ENCODE peak calls at places on chromosomes 11 and 22, in seven cellular contexts. One of them, this sample, is unnamed.

GRCh38 chr11:93842461-93842860 is 8.0 kb downstream of the VSTM5 start:
- DNase-seq in Panc1: no peak
- DNase-seq in HCT116: peak; percentile 67
- DNase-seq in SK-N-SH: no peak
- DNase-seq in H1: no peak
- DNase-seq in neural progenitor cell: no peak
- DNase-seq in psoas muscle: no peak
- DNase-seq in this sample: no peak

GRCh38 chr11:126744699-126745098 is 255.9 kb downstream of the KIRREL3 start:
- DNase-seq in Panc1: no peak
- DNase-seq in HCT116: no peak
- DNase-seq in SK-N-SH: no peak
- DNase-seq in H1: no peak
- DNase-seq in neural progenitor cell: no peak
- DNase-seq in psoas muscle: no peak
- DNase-seq in this sample: no peak

GRCh38 chr11:94649254-94649653 is 82.1 kb downstream of the PIWIL4 start:
- DNase-seq in Panc1: no peak
- DNase-seq in HCT116: no peak
- DNase-seq in SK-N-SH: peak; percentile 71
- DNase-seq in H1: no peak
- DNase-seq in neural progenitor cell: no peak
- DNase-seq in psoas muscle: no peak
- DNase-seq in this sample: no peak

GRCh38 chr11:105838668-105839403 is 183.2 kb downstream of the MSANTD4 start:
- DNase-seq in Panc1: peak; percentile 27
- DNase-seq in HCT116: peak; percentile 35
- DNase-seq in SK-N-SH: no peak
- DNase-seq in H1: no peak
- DNase-seq in neural progenitor cell: no peak
- DNase-seq in psoas muscle: no peak
- DNase-seq in this sample: no peak

GRCh38 chr22:45094081-45094720 is 69.5 kb upstream of the NUP50 start:
- DNase-seq in Panc1: no peak
- DNase-seq in HCT116: no peak
- DNase-seq in SK-N-SH: peak; percentile 8
- DNase-seq in H1: no peak
- DNase-seq in neural progenitor cell: no peak
- DNase-seq in psoas muscle: no peak
- DNase-seq in this sample: no peak

GRCh38 chr11:117834838-117835443 is 10.4 kb upstream of the FXYD2 start:
- DNase-seq in Panc1: no peak
- DNase-seq in HCT116: no peak
- DNase-seq in SK-N-SH: no peak
- DNase-seq in H1: no peak
- DNase-seq in neural progenitor cell: no peak
- DNase-seq in psoas muscle: no peak
- DNase-seq in this sample: no peak

GRCh38 chr11:134330611-134331564 is 900 bp upstream of the GLB1L2 start:
- DNase-seq in Panc1: no peak
- DNase-seq in HCT116: no peak
- DNase-seq in SK-N-SH: no peak
- DNase-seq in H1: no peak
- DNase-seq in neural progenitor cell: peak; percentile 59
- DNase-seq in psoas muscle: no peak
- DNase-seq in this sample: no peak

GRCh38 chr11:120284272-120284671 is 40.8 kb upstream of the TLCD5 start:
- DNase-seq in Panc1: no peak
- DNase-seq in HCT116: no peak
- DNase-seq in SK-N-SH: no peak
- DNase-seq in H1: no peak
- DNase-seq in neural progenitor cell: no peak
- DNase-seq in psoas muscle: no peak
- DNase-seq in this sample: no peak

GRCh38 chr22:45548991-45549736 is 46.5 kb downstream of the FBLN1 start:
- DNase-seq in Panc1: no peak
- DNase-seq in HCT116: peak; percentile 37
- DNase-seq in SK-N-SH: no peak
- DNase-seq in H1: no peak
- DNase-seq in neural progenitor cell: peak; percentile 14
- DNase-seq in psoas muscle: peak; percentile 74
- DNase-seq in this sample: no peak

GRCh38 chr11:115581871-115582639 is 77.8 kb upstream of the CADM1 start:
- DNase-seq in Panc1: peak; percentile 2
- DNase-seq in HCT116: no peak
- DNase-seq in SK-N-SH: peak; percentile 58
- DNase-seq in H1: no peak
- DNase-seq in neural progenitor cell: peak; percentile 33
- DNase-seq in psoas muscle: no peak
- DNase-seq in this sample: no peak

GRCh38 chr11:19512621-19513020 is 200.0 kb upstream of the NAV2 start:
- DNase-seq in Panc1: no peak
- DNase-seq in HCT116: no peak
- DNase-seq in SK-N-SH: no peak
- DNase-seq in H1: no peak
- DNase-seq in neural progenitor cell: no peak
- DNase-seq in psoas muscle: no peak
- DNase-seq in this sample: no peak

GRCh38 chr11:46378811-46379482 is 2.5 kb upstream of the MDK start:
- DNase-seq in Panc1: no peak
- DNase-seq in HCT116: no peak
- DNase-seq in SK-N-SH: no peak
- DNase-seq in H1: no peak
- DNase-seq in neural progenitor cell: no peak
- DNase-seq in psoas muscle: no peak
- DNase-seq in this sample: no peak

GRCh38 chr11:15780837-15781236 is 575.5 kb downstream of the SOX6 start:
- DNase-seq in Panc1: no peak
- DNase-seq in HCT116: no peak
- DNase-seq in SK-N-SH: no peak
- DNase-seq in H1: no peak
- DNase-seq in neural progenitor cell: no peak
- DNase-seq in psoas muscle: no peak
- DNase-seq in this sample: no peak

GRCh38 chr11:67302571-67303131 is 679 bp upstream of the SSH3 start:
- DNase-seq in Panc1: no peak
- DNase-seq in HCT116: no peak
- DNase-seq in SK-N-SH: no peak
- DNase-seq in H1: peak; percentile 84
- DNase-seq in neural progenitor cell: peak; percentile 78
- DNase-seq in psoas muscle: no peak
- DNase-seq in this sample: no peak

GRCh38 chr11:108609681-108610080 is 16.1 kb upstream of the EXPH5 start:
- DNase-seq in Panc1: no peak
- DNase-seq in HCT116: no peak
- DNase-seq in SK-N-SH: no peak
- DNase-seq in H1: no peak
- DNase-seq in neural progenitor cell: no peak
- DNase-seq in psoas muscle: no peak
- DNase-seq in this sample: no peak

GRCh38 chr11:74171630-74172465 is 759 bp downstream of the PPME1 start:
- DNase-seq in Panc1: no peak
- DNase-seq in HCT116: no peak
- DNase-seq in SK-N-SH: no peak
- DNase-seq in H1: no peak
- DNase-seq in neural progenitor cell: no peak
- DNase-seq in psoas muscle: no peak
- DNase-seq in this sample: no peak

GRCh38 chr11:116107229-116107628 is 603.0 kb upstream of the CADM1 start:
- DNase-seq in Panc1: no peak
- DNase-seq in HCT116: no peak
- DNase-seq in SK-N-SH: no peak
- DNase-seq in H1: no peak
- DNase-seq in neural progenitor cell: no peak
- DNase-seq in psoas muscle: no peak
- DNase-seq in this sample: no peak

GRCh38 chr11:26134481-26135355 is 197.2 kb upstream of the ANO3 start:
- DNase-seq in Panc1: no peak
- DNase-seq in HCT116: no peak
- DNase-seq in SK-N-SH: peak; percentile 9
- DNase-seq in H1: no peak
- DNase-seq in neural progenitor cell: peak; percentile 62
- DNase-seq in psoas muscle: no peak
- DNase-seq in this sample: no peak

GRCh38 chr11:104106136-104106754 is 57.7 kb downstream of the PDGFD start:
- DNase-seq in Panc1: no peak
- DNase-seq in HCT116: no peak
- DNase-seq in SK-N-SH: no peak
- DNase-seq in H1: no peak
- DNase-seq in neural progenitor cell: no peak
- DNase-seq in psoas muscle: no peak
- DNase-seq in this sample: no peak

GRCh38 chr22:46147061-46147460 is 3.3 kb upstream of the PPARA start:
- DNase-seq in Panc1: no peak
- DNase-seq in HCT116: no peak
- DNase-seq in SK-N-SH: no peak
- DNase-seq in H1: peak; percentile 44
- DNase-seq in neural progenitor cell: no peak
- DNase-seq in psoas muscle: no peak
- DNase-seq in this sample: no peak

GRCh38 chr11:13834463-13834862 is 128.1 kb upstream of the SPON1 start:
- DNase-seq in Panc1: no peak
- DNase-seq in HCT116: no peak
- DNase-seq in SK-N-SH: peak; percentile 37
- DNase-seq in H1: peak; percentile 74
- DNase-seq in neural progenitor cell: peak; percentile 65
- DNase-seq in psoas muscle: no peak
- DNase-seq in this sample: no peak

GRCh38 chr11:70105755-70106571 is 27.8 kb downstream of the ANO1 start:
- DNase-seq in Panc1: no peak
- DNase-seq in HCT116: no peak
- DNase-seq in SK-N-SH: peak; percentile 87
- DNase-seq in H1: no peak
- DNase-seq in neural progenitor cell: no peak
- DNase-seq in psoas muscle: peak; percentile 16
- DNase-seq in this sample: no peak

GRCh38 chr11:106156290-106156937 is 79.0 kb downstream of the AASDHPPT start:
- DNase-seq in Panc1: peak; percentile 28
- DNase-seq in HCT116: peak; percentile 26
- DNase-seq in SK-N-SH: peak; percentile 27
- DNase-seq in H1: no peak
- DNase-seq in neural progenitor cell: peak; percentile 49
- DNase-seq in psoas muscle: no peak
- DNase-seq in this sample: no peak

GRCh38 chr22:49294656-49295464 is 532.8 kb downstream of the BRD1 start:
- DNase-seq in Panc1: no peak
- DNase-seq in HCT116: no peak
- DNase-seq in SK-N-SH: no peak
- DNase-seq in H1: peak; percentile 11
- DNase-seq in neural progenitor cell: no peak
- DNase-seq in psoas muscle: no peak
- DNase-seq in this sample: no peak

GRCh38 chr22:28978158-28978557 is 83.5 kb downstream of the C22orf31 start:
- DNase-seq in Panc1: no peak
- DNase-seq in HCT116: peak; percentile 40
- DNase-seq in SK-N-SH: no peak
- DNase-seq in H1: no peak
- DNase-seq in neural progenitor cell: no peak
- DNase-seq in psoas muscle: peak; percentile 65
- DNase-seq in this sample: no peak
- H3K27ac ChIP-seq in Panc1: no peak overlapping the region
- H3K27ac ChIP-seq in HCT116: peak overlapping the region; percentile 72
- H3K27ac ChIP-seq in SK-N-SH: no peak overlapping the region
- H3K27ac ChIP-seq in H1: no peak overlapping the region
- H3K27ac ChIP-seq in neural progenitor cell: no peak overlapping the region
- H3K27ac ChIP-seq in psoas muscle: peak overlapping the region; percentile 86
- H3K27ac ChIP-seq in this sample: no peak overlapping the region

DNA sequence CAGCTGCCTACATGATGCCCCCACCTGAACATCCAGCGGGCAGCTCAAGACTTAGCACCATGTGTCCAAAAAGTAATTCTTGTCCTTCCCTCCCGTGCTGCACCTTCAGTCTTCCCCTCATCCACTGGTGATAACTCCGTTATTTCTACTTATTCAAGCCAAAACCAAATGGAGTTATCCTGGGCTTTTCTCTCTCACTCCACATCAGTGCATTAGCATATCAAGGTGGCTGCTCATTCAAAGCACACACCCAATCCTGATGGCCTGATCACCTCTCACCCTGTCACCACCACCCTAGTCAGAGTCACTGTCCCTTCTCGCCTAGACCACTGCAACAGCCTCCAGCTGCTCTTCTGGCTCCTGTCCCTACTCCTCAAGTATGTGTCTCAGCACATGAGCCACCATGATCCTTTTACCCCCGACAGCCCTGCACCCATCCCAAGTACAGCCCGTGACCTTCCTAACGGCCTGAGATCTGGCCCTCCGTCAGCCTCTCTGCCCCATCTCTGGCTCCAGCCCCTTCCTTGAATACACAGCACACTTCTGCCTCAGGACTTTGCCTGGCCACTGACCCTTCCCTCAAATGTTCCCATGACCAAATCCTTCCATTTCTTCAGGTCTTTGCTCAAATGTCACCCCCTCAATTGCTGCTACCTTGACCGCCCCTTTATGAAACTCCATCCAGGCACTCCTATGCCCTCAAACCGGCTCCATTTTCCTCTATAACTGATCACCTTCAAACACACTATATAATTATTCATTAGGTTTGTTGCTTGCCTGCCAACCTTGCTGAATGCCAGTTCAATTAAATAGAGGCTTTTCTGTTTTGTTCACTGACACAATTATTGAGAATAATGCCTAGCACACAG is 19.7 kb upstream of the SLC25A1 start:
- DNase-seq in Panc1: no peak
- DNase-seq in HCT116: no peak
- DNase-seq in SK-N-SH: no peak
- DNase-seq in H1: no peak
- DNase-seq in neural progenitor cell: no peak
- DNase-seq in psoas muscle: no peak
- DNase-seq in this sample: no peak
- H3K27me3 ChIP-seq in Panc1: no peaks in the 10 kb centered on the region
- H3K27me3 ChIP-seq in HCT116: no peaks in the 10 kb centered on the region
- H3K27me3 ChIP-seq in SK-N-SH: no peaks in the 10 kb centered on the region
- H3K27me3 ChIP-seq in H1: no peaks in the 10 kb centered on the region
- H3K27me3 ChIP-seq in neural progenitor cell: no peaks in the 10 kb centered on the region
- H3K27me3 ChIP-seq in psoas muscle: no peaks in the 10 kb centered on the region
- H3K27me3 ChIP-seq in this sample: no peaks in the 10 kb centered on the region

GRCh38 chr11:10388574-10388973 is 66.5 kb upstream of the AMPD3 start:
- DNase-seq in Panc1: no peak
- DNase-seq in HCT116: no peak
- DNase-seq in SK-N-SH: no peak
- DNase-seq in H1: no peak
- DNase-seq in neural progenitor cell: no peak
- DNase-seq in psoas muscle: peak; percentile 64
- DNase-seq in this sample: no peak
- H3K27ac ChIP-seq in Panc1: no peak overlapping the region
- H3K27ac ChIP-seq in HCT116: no peak overlapping the region
- H3K27ac ChIP-seq in SK-N-SH: no peak overlapping the region
- H3K27ac ChIP-seq in H1: no peak overlapping the region
- H3K27ac ChIP-seq in neural progenitor cell: no peak overlapping the region
- H3K27ac ChIP-seq in psoas muscle: no peak overlapping the region
- H3K27ac ChIP-seq in this sample: no peak overlapping the region

DNA sequence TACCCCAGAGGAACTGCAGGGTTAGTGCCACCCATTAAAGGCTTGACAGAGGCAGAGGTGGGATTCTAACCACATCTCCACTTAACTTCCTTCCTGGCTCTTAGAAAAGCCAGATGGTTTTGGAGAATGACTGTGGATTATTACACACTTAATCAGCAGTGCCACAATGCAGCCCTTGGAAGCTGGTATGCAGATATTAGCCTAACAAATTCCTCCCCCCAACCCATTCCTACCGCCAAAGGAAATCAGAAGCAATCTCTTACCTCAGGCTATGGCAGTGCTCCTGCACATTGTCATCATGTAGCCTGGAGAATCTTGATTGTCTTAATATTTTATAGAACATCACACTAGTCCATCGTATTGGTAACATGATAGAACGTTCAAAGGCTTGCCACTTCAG is 23.1 kb upstream of the NRGN start:
- DNase-seq in Panc1: no peak
- DNase-seq in HCT116: no peak
- DNase-seq in SK-N-SH: no peak
- DNase-seq in H1: no peak
- DNase-seq in neural progenitor cell: no peak
- DNase-seq in psoas muscle: no peak
- DNase-seq in this sample: no peak
- H3K27me3 ChIP-seq in Panc1: peaks cover 48% of the 10 kb centered on the region
- H3K27me3 ChIP-seq in HCT116: peaks cover 60% of the 10 kb centered on the region
- H3K27me3 ChIP-seq in SK-N-SH: no peaks in the 10 kb centered on the region
- H3K27me3 ChIP-seq in H1: peaks cover 43% of the 10 kb centered on the region
- H3K27me3 ChIP-seq in neural progenitor cell: peaks cover 69% of the 10 kb centered on the region
- H3K27me3 ChIP-seq in psoas muscle: no peaks in the 10 kb centered on the region
- H3K27me3 ChIP-seq in this sample: peaks cover 42% of the 10 kb centered on the region

This sample was measured in CD4-positive, alpha-beta T cell.